ENCODE peak calls at places on chromosomes 6 and 20, in six cellular contexts. V is Panc1, I is SK-N-SH, H is HCT116, R is GM12878, Q is A549. N is an unnamed sample.

GRCh38 chr6:128336436-128337095 is 183.8 kb downstream of the PTPRK start:
- DNase-seq in V (no peak), I (no peak), H (no peak), R (no peak), Q (no peak), N (no peak)

GRCh38 chr6:11854418-11855165 is 76.0 kb upstream of the ADTRP start:
- DNase-seq in V (no peak), I (no peak), H (no peak), R (no peak), Q (peak; percentile 5), N (no peak)

GRCh38 chr20:44051661-44052000 is 135.4 kb downstream of the JPH2 start:
- DNase-seq in V (no peak), I (no peak), H (no peak), R (no peak), Q (no peak), N (no peak)

GRCh38 chr6:67009818-67010217 is 1302.8 kb upstream of the EYS start:
- DNase-seq in V (no peak), I (no peak), H (no peak), R (no peak), Q (no peak), N (no peak)

GRCh38 chr6:106194949-106195919 is 109.1 kb downstream of the PRDM1 start:
- DNase-seq in V (no peak), I (no peak), H (peak; percentile 76), R (no peak), Q (no peak), N (no peak)

GRCh38 chr6:22926613-22927348 is 357.4 kb downstream of the HDGFL1 start:
- DNase-seq in V (no peak), I (peak; percentile 51), H (no peak), R (no peak), Q (no peak), N (no peak)

GRCh38 chr6:116190550-116190949 is 63.3 kb downstream of the TSPYL4 start:
- DNase-seq in V (no peak), I (no peak), H (no peak), R (no peak), Q (no peak), N (no peak)

GRCh38 chr20:2692886-2693285 is 306 bp downstream of the EBF4 start:
- DNase-seq in V (no peak), I (no peak), H (no peak), R (no peak), Q (peak; percentile 33), N (no peak)

GRCh38 chr6:55433446-55434130 is 106.3 kb downstream of the GFRAL start:
- DNase-seq in V (no peak), I (no peak), H (no peak), R (no peak), Q (no peak), N (no peak)

GRCh38 chr20:10769700-10770099 is 95.9 kb upstream of the JAG1 start:
- DNase-seq in V (no peak), I (no peak), H (no peak), R (no peak), Q (no peak), N (no peak)

GRCh38 chr6:32967151-32968091 is 973 bp upstream of the BRD2 start:
- DNase-seq in V (no peak), I (peak; percentile 49), H (peak; percentile 73), R (no peak), Q (no peak), N (no peak)

GRCh38 chr6:166565084-166565651 is 21.3 kb downstream of the RAMACL start:
- DNase-seq in V (no peak), I (no peak), H (no peak), R (no peak), Q (no peak), N (no peak)

GRCh38 chr20:8545212-8545611 is 413.1 kb downstream of the PLCB1 start:
- DNase-seq in V (no peak), I (no peak), H (no peak), R (no peak), Q (no peak), N (no peak)

GRCh38 chr20:35541118-35541782 is 628 bp upstream of the ERGIC3 start:
- DNase-seq in V (no peak), I (no peak), H (no peak), R (no peak), Q (no peak), N (no peak)

GRCh38 chr20:35542990-35543389 is 1.1 kb downstream of the ERGIC3 start:
- DNase-seq in V (no peak), I (no peak), H (no peak), R (no peak), Q (no peak), N (no peak)

GRCh38 chr20:35541783-35542662 is at the start of gene ERGIC3:
- DNase-seq in V (peak; percentile 73), I (peak; percentile 97), H (peak; percentile 86), R (peak; percentile 77), Q (peak; percentile 73), N (peak; percentile 87)

GRCh38 chr20:35544436-35544835 is 2.6 kb downstream of the ERGIC3 start:
- DNase-seq in V (no peak), I (no peak), H (no peak), R (no peak), Q (no peak), N (no peak)

DNA sequence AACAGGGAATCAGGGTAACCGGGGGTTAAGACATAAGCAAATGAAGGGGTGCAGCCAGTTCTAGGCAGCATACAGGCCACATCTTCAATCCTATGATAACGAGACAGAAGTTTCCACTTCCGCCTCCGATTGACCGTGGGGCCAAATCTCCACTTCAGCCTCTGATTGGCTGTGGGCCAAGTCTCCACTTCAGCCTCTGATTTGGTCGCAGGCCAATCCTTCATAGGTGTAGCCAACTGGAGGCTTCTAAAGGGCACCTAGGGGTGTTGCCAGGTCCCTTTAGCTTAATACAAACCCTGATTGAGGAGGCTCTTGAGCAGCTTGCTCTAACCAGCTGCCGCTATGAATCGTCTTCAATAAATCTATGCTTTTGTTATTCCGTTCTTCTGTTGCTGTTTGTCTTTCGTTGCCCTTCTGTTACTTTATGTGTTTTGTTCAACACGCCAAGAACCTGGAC is 2.1 kb upstream of the ERGIC3 start:
- DNase-seq in V (no peak), I (no peak), H (no peak), R (peak; percentile 70), Q (no peak), N (no peak)
- TF ChIP-seq REST in V (no peak), I (no peak), H (no peak), R (no peak), Q (no peak), N (no peak)

GRCh38 chr20:49955167-49955566 is 19.0 kb downstream of the RNF114 start:
- DNase-seq in V (no peak), I (no peak), H (no peak), R (no peak), Q (no peak), N (no peak)

GRCh38 chr20:49948178-49948577 is 12.0 kb downstream of the RNF114 start:
- DNase-seq in V (no peak), I (no peak), H (no peak), R (no peak), Q (no peak), N (no peak)

GRCh38 chr20:49945701-49946477 is 9.7 kb downstream of the RNF114 start:
- DNase-seq in V (no peak), I (no peak), H (no peak), R (no peak), Q (no peak), N (no peak)

GRCh38 chr20:49948809-49949507 is 12.8 kb downstream of the RNF114 start:
- DNase-seq in V (no peak), I (no peak), H (no peak), R (no peak), Q (no peak), N (peak; percentile 47)

GRCh38 chr20:49951160-49951559 is 15.0 kb downstream of the RNF114 start:
- DNase-seq in V (no peak), I (no peak), H (no peak), R (no peak), Q (no peak), N (no peak)
- H3K27ac ChIP-seq in V (no peak overlapping the region), I (peak overlapping the region; percentile 99), H (no peak overlapping the region), R (no peak overlapping the region), Q (no peak overlapping the region), N (no peak overlapping the region)

DNA sequence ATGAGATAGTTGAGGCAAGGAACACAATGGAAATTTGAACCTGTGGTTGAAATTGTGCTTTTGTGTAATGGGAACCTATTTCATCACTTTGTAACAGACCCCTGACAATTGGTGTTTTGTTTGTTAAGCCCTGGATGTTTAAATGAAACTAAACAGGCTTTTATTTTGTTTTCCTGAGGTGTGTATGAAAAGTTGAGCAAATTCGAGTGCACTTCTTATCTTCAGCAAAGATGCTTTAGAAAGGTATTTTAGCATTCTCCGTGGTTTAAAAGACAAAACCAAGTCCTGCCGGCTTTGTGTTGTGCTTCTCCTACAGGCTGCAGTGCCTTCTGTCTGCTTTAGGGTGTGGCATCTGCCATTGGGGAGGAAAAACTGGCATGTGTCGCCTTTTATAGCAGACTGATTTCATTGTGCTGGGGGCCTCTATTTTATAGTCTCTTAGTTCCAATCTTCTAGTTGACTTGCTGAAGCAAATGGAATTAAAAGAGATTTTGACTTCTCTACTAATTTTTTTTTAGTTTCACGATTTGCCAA is 2.2 kb upstream of the ARID1B start:
- DNase-seq in V (no peak), I (no peak), H (no peak), R (no peak), Q (no peak), N (no peak)
- TF ChIP-seq REST in V (no peak), I (no peak), H (no peak), R (no peak), Q (no peak), N (no peak)

DNA sequence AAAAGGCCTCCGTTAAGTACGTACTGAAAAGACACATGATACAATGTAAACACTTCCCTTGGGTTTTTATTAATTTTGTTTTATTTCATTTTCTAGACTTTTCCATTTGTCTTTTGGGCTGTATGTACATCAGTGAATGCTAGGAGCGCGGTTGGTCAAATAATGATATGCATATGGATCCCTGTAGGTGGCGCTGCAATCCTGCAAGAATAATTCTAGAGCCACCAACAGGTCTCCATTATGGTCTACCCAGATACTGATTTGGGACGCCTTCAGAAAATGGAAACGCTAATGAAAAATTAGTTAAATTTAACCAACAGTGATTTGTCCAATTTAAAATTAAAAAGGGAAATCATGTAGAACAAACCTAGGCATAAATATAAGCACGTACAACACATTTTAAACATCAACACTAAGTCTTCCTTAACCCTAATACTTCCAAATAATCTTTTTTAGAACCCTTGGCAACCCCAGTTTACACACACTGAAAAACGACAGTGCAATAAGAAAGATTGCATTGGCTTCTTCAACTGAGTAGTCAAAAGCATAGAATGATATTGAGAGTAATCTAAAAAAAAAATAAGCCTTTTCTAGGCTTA is 433.5 kb downstream of the RFPL4B start:
- DNase-seq in V (peak; percentile 60), I (peak; percentile 50), H (peak; percentile 75), R (peak; percentile 24), Q (peak; percentile 37), N (peak; percentile 65)
- H3K27ac ChIP-seq in V (no peak overlapping the region), I (peak overlapping the region; percentile 17), H (no peak overlapping the region), R (no peak overlapping the region), Q (no peak overlapping the region), N (no peak overlapping the region)

DNA sequence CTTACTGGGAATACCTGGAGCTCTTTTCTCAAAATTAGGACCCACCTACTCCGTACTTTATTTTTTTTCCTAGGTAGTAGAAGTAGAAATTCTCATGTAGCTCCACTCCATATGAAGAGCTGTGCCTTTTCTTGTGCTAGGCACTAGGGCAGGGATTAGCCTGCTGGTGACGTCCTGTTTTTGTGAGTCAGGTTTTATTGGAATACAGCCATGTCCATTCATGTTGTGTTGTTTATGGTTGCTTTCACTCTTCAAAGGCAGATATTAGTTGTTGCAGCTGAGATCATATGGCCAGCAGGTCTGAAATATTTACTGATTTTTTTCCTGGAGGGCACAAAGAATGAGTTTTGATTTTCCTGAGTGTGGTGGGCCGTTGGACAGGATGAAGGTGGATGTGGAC is 20.5 kb downstream of the XRN2 start:
- DNase-seq in V (no peak), I (no peak), H (peak; percentile 27), R (no peak), Q (no peak), N (no peak)
- TF ChIP-seq REST in V (no peak), I (no peak), H (no peak), R (no peak), Q (no peak), N (no peak)

N was measured in HL-60.